ENCODE peak calls at places on chromosomes 13 and 19, in eight cellular contexts. L is activated T-helper 9 cell treated with anti-CD3 and anti-CD28 coated beads, Interleukin-2, amount 50 U/mL, for 16 hours; E is stimulated activated CD8-positive, alpha-beta memory T cell treated with anti-CD3 and anti-CD28 coated beads, Interleukin-15, amount 100 ng/mL, for 24 hours; F is HEK293T; C is glutamatergic neuron; J is HS-27A; U is activated B cell treated with CpG ODN at 0.5 μM for 24 hours; Y is ecto neural progenitor cell. O is an unnamed sample.

GRCh38 chr19:47699360-47699917 is 13.8 kb upstream of the EHD2 start:
- DNase-seq in Y (peak), E (peak), U (peak), L (peak), F (peak), J (no peak), C (peak), O (no peak)

GRCh38 chr13:99465454-99465853 is 35.8 kb upstream of the TM9SF2 start:
- DNase-seq in E (no peak), U (no peak), L (no peak), F (no peak), C (peak), Y (no peak), J (no peak), O (no peak)

GRCh38 chr19:4556574-4557185 is 2.8 kb downstream of the SEMA6B start:
- DNase-seq in J (no peak), F (peak), L (no peak), C (peak), U (no peak), E (no peak), Y (peak), O (no peak)

GRCh38 chr13:95740921-95741320 is 64.0 kb downstream of the DNAJC3 start:
- DNase-seq in L (no peak), F (no peak), Y (no peak), U (no peak), J (no peak), C (no peak), E (no peak), O (no peak)

GRCh38 chr13:33634526-33635111 is 183.3 kb upstream of the RFC3 start:
- DNase-seq in C (no peak), F (no peak), Y (no peak), E (no peak), L (no peak), U (no peak), J (no peak), O (no peak)

GRCh38 chr13:77810430-77810829 is 108.2 kb downstream of the EDNRB start:
- DNase-seq in F (peak), Y (no peak), L (no peak), U (no peak), C (no peak), J (no peak), E (no peak), O (no peak)

GRCh38 chr13:30125422-30126073 is 181.8 kb downstream of the KATNAL1 start:
- DNase-seq in C (no peak), L (no peak), J (no peak), F (no peak), E (no peak), U (no peak), Y (no peak), O (no peak)

GRCh38 chr19:6086081-6086858 is 24.0 kb downstream of the RFX2 start:
- DNase-seq in L (no peak), F (no peak), Y (no peak), E (no peak), C (no peak), U (no peak), J (no peak), O (no peak)

GRCh38 chr19:48969276-48970138 is 4.4 kb downstream of the FTL start:
- DNase-seq in C (no peak), J (no peak), Y (no peak), E (no peak), F (no peak), L (no peak), U (no peak), O (no peak)

GRCh38 chr19:40163541-40164129 is 27.6 kb upstream of the MAP3K10 start:
- DNase-seq in F (no peak), C (no peak), E (no peak), L (no peak), J (no peak), Y (no peak), U (no peak), O (no peak)

GRCh38 chr19:39398297-39398864 is 7.2 kb downstream of the MED29 start:
- DNase-seq in F (no peak), J (peak), L (peak), E (no peak), Y (no peak), C (no peak), U (peak), O (no peak)

GRCh38 chr13:43537124-43537523 is 249.6 kb downstream of the ENOX1 start:
- DNase-seq in E (no peak), J (no peak), C (no peak), L (no peak), F (no peak), U (no peak), Y (no peak), O (no peak)

GRCh38 chr19:22502766-22503165 is 80.6 kb upstream of the ZNF98 start:
- DNase-seq in C (no peak), E (no peak), J (no peak), F (no peak), U (no peak), Y (no peak), L (no peak), O (no peak)

GRCh38 chr19:35459414-35460082 is 11.5 kb downstream of the FFAR2 start:
- DNase-seq in J (no peak), U (no peak), Y (no peak), L (no peak), F (no peak), C (no peak), E (no peak), O (no peak)

GRCh38 chr19:15701757-15702589 is 25.9 kb upstream of the OR10H2 start:
- DNase-seq in L (no peak), F (no peak), E (no peak), J (no peak), U (no peak), Y (no peak), C (no peak), O (peak)

GRCh38 chr13:30639671-30640070 is 22.0 kb downstream of the USPL1 start:
- DNase-seq in C (no peak), U (no peak), Y (no peak), E (no peak), J (no peak), L (no peak), F (no peak), O (no peak)

GRCh38 chr19:34990578-34991192 is 9.4 kb upstream of the GRAMD1A start:
- DNase-seq in L (no peak), J (no peak), F (no peak), E (no peak), C (no peak), Y (no peak), U (no peak), O (no peak)

GRCh38 chr13:27336005-27336673 is 65.5 kb downstream of the RASL11A start:
- DNase-seq in F (no peak), Y (no peak), L (no peak), U (no peak), E (no peak), J (no peak), C (no peak), O (no peak)

GRCh38 chr19:11963566-11964355 is 1.1 kb upstream of the ZNF763 start:
- DNase-seq in Y (peak), C (peak), U (peak), E (peak), L (peak), F (peak), J (no peak), O (no peak)

GRCh38 chr13:51934461-51935087 is 72.8 kb downstream of the CCDC70 start:
- DNase-seq in J (no peak), Y (peak), U (no peak), C (no peak), E (no peak), F (no peak), L (no peak), O (no peak)

GRCh38 chr13:21208755-21209154 is 32.3 kb downstream of the MRPL57 start:
- DNase-seq in F (no peak), E (no peak), Y (no peak), L (no peak), J (no peak), C (no peak), U (no peak), O (no peak)

GRCh38 chr19:14187586-14187985 is 18.4 kb downstream of the ADGRL1 start:
- DNase-seq in Y (no peak), U (no peak), E (no peak), F (no peak), J (no peak), L (no peak), C (no peak), O (no peak)

GRCh38 chr19:29381353-29382203 is 144.2 kb upstream of the VSTM2B start:
- DNase-seq in C (no peak), F (no peak), Y (peak), J (no peak), U (no peak), L (no peak), E (no peak), O (no peak)